ENCODE peak calls at places on chromosome 22, in eight cellular contexts. C is left ventricle myocardium inferior, I is OCI-LY7, M is right atrium auricular region, V is GM23248, G is body of pancreas, Q is neuronal stem cell, R is SK-N-SH. S is an unnamed sample. For H3K4me1, the result is how much of the 10 kb centered on the place peaks cover.

GRCh38 chr22:17213976-17214375 is 5.3 kb downstream of the ADA2 start:
- DNase-seq in C (peak), M (peak), Q (no peak), V (peak), I (peak), G (peak), R (no peak), S (no peak)

GRCh38 chr22:30212363-30212995 is 34.1 kb downstream of the LIF start:
- DNase-seq in R (peak), I (no peak), G (peak), V (peak), M (peak), Q (no peak), C (no peak), S (no peak)

GRCh38 chr22:21447694-21448402 is 19.3 kb upstream of the TMEM191C start:
- DNase-seq in Q (no peak), R (peak), I (no peak), G (peak), V (peak), C (no peak), M (no peak), S (no peak)

GRCh38 chr22:37501176-37501609 is 15.0 kb upstream of the MFNG start:
- DNase-seq in Q (no peak), V (no peak), R (no peak), M (no peak), G (peak), C (peak), I (no peak), S (no peak)

GRCh38 chr22:29733362-29734322 is 13.8 kb downstream of the CABP7 start:
- DNase-seq in Q (no peak), V (no peak), R (peak), M (no peak), G (peak), C (peak), I (no peak), S (no peak)

GRCh38 chr22:24171822-24172221 is 9.5 kb upstream of the SUSD2 start:
- DNase-seq in M (no peak), Q (no peak), V (no peak), G (no peak), I (no peak), R (no peak), C (no peak), S (no peak)

GRCh38 chr22:30610299-30610698 is 3.3 kb downstream of the TCN2 start:
- DNase-seq in M (peak), Q (no peak), I (no peak), R (no peak), G (peak), V (no peak), C (no peak), S (no peak)

GRCh38 chr22:17926516-17926915 is 97.8 kb downstream of the MICAL3 start:
- DNase-seq in V (no peak), C (no peak), M (no peak), Q (no peak), R (no peak), G (no peak), I (no peak), S (no peak)

GRCh38 chr22:19043111-19044085 is 78.8 kb downstream of the DGCR2 start:
- DNase-seq in C (no peak), M (no peak), R (no peak), G (no peak), V (peak), Q (no peak), I (no peak), S (no peak)

GRCh38 chr22:28112130-28112529 is 193.1 kb upstream of the PITPNB start:
- DNase-seq in R (no peak), I (no peak), G (no peak), M (no peak), V (no peak), C (no peak), Q (no peak), S (no peak)
- H3K4me1 ChIP-seq in R (under half), I (under half), G (under half), M (under half), V (half or more), C (under half), Q (under half), S (under half)

GRCh38 chr22:41091139-41092022 is 1.0 kb upstream of the EP300 start:
- DNase-seq in M (peak), C (peak), G (peak), I (peak), V (peak), R (peak), Q (peak), S (peak)
- H3K4me3 ChIP-seq in M (peak), C (peak), G (peak), I (peak), V (peak), R (peak), Q (peak), S (peak)

DNA sequence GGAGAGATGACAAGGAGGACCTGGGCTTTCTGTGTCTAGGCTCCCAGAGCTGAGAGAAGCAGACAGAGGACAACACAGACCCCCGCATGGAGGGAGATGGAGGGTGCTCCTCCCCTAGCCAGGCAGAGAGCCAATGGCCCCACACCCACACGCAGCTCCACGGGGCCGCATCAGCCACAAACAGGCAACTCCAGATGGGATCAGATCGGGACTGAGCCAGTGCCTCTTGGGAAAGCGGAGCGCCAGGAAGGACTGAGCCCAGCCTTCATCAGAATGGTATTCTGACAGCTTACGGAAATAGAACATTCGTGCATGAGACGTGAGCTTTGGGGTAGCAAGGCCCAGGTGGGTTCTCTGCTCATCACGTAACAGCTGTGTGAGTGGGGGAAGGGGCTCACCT is 1423.7 kb downstream of the BRD1 start:
- DNase-seq in R (no peak), Q (no peak), G (no peak), M (peak), I (no peak), C (no peak), V (no peak), S (no peak)
- H3K27ac ChIP-seq in R (no peak), Q (no peak), G (no peak), M (no peak), I (no peak), C (no peak), V (no peak), S (no peak)

GRCh38 chr22:36406721-36407120 is 19.0 kb upstream of the MYH9 start:
- DNase-seq in Q (no peak), C (no peak), M (no peak), R (no peak), I (no peak), V (no peak), G (no peak), S (no peak)
- H3K4me1 ChIP-seq in Q (under half), C (under half), M (under half), R (under half), I (half or more), V (under half), G (under half), S (under half)

GRCh38 chr22:26554956-26555355 is 35.0 kb downstream of the TPST2 start:
- DNase-seq in R (no peak), V (no peak), G (no peak), I (peak), M (no peak), Q (no peak), C (no peak), S (peak)
- H3K4me3 ChIP-seq in R (no peak), V (no peak), G (no peak), I (no peak), M (no peak), Q (no peak), C (no peak), S (no peak)

GRCh38 chr22:45804986-45805325 is 133.3 kb downstream of the ATXN10 start:
- DNase-seq in G (no peak), R (no peak), C (no peak), Q (no peak), V (peak), M (no peak), I (no peak), S (no peak)
- H3K27ac ChIP-seq in G (no peak), R (peak), C (no peak), Q (no peak), V (peak), M (no peak), I (no peak), S (no peak)

S was measured in iPS DF 6.9.